ENCODE peak calls at places on chromosomes 4 and X, in seven cellular contexts. One of them, this sample, is unnamed.

GRCh38 chrX:67749536-67749935 is 205.7 kb downstream of the AR start:
- DNase-seq in HCT116: no peak
- DNase-seq in K562: no peak
- DNase-seq in GM12878: no peak
- DNase-seq in endothelial cell of umbilical vein: peak
- DNase-seq in HepG2: no peak
- DNase-seq in H1: no peak
- DNase-seq in this sample: no peak

GRCh38 chr4:10803944-10804343 is 119.4 kb upstream of the CLNK start:
- DNase-seq in HCT116: no peak
- DNase-seq in K562: no peak
- DNase-seq in GM12878: no peak
- DNase-seq in endothelial cell of umbilical vein: no peak
- DNase-seq in HepG2: no peak
- DNase-seq in H1: no peak
- DNase-seq in this sample: no peak

GRCh38 chr4:5923306-5923830 is 30.5 kb upstream of the CRMP1 start:
- DNase-seq in HCT116: no peak
- DNase-seq in K562: no peak
- DNase-seq in GM12878: no peak
- DNase-seq in endothelial cell of umbilical vein: no peak
- DNase-seq in HepG2: no peak
- DNase-seq in H1: no peak
- DNase-seq in this sample: no peak

GRCh38 chr4:21819086-21819485 is 129.5 kb downstream of the KCNIP4 start:
- DNase-seq in HCT116: no peak
- DNase-seq in K562: no peak
- DNase-seq in GM12878: no peak
- DNase-seq in endothelial cell of umbilical vein: peak
- DNase-seq in HepG2: no peak
- DNase-seq in H1: no peak
- DNase-seq in this sample: no peak

GRCh38 chr4:2617955-2618354 is 81.5 kb downstream of the FAM193A start:
- DNase-seq in HCT116: no peak
- DNase-seq in K562: no peak
- DNase-seq in GM12878: no peak
- DNase-seq in endothelial cell of umbilical vein: peak
- DNase-seq in HepG2: no peak
- DNase-seq in H1: no peak
- DNase-seq in this sample: no peak

GRCh38 chr4:74671074-74671698 is 123.1 kb downstream of the BTC start:
- DNase-seq in HCT116: peak
- DNase-seq in K562: peak
- DNase-seq in GM12878: no peak
- DNase-seq in endothelial cell of umbilical vein: peak
- DNase-seq in HepG2: peak
- DNase-seq in H1: peak
- DNase-seq in this sample: peak

GRCh38 chrX:15055146-15055930 is 182.1 kb downstream of the MOSPD2 start:
- DNase-seq in HCT116: no peak
- DNase-seq in K562: no peak
- DNase-seq in GM12878: no peak
- DNase-seq in endothelial cell of umbilical vein: no peak
- DNase-seq in HepG2: no peak
- DNase-seq in H1: no peak
- DNase-seq in this sample: no peak

GRCh38 chrX:84709987-84710386 is 207.7 kb upstream of the HDX start:
- DNase-seq in HCT116: no peak
- DNase-seq in K562: no peak
- DNase-seq in GM12878: no peak
- DNase-seq in endothelial cell of umbilical vein: no peak
- DNase-seq in HepG2: no peak
- DNase-seq in H1: no peak
- DNase-seq in this sample: peak

GRCh38 chr4:177596035-177596434 is 153.8 kb upstream of the AGA start:
- DNase-seq in HCT116: peak
- DNase-seq in K562: peak
- DNase-seq in GM12878: no peak
- DNase-seq in endothelial cell of umbilical vein: no peak
- DNase-seq in HepG2: peak
- DNase-seq in H1: peak
- DNase-seq in this sample: no peak

GRCh38 chrX:152907084-152907651 is 9.3 kb downstream of the ZNF185 start:
- DNase-seq in HCT116: no peak
- DNase-seq in K562: peak
- DNase-seq in GM12878: no peak
- DNase-seq in endothelial cell of umbilical vein: no peak
- DNase-seq in HepG2: no peak
- DNase-seq in H1: no peak
- DNase-seq in this sample: peak

GRCh38 chr4:67762091-67762490 is 7.9 kb upstream of the GNRHR start:
- DNase-seq in HCT116: no peak
- DNase-seq in K562: no peak
- DNase-seq in GM12878: peak
- DNase-seq in endothelial cell of umbilical vein: peak
- DNase-seq in HepG2: no peak
- DNase-seq in H1: no peak
- DNase-seq in this sample: no peak

GRCh38 chrX:6159468-6159867 is 69.2 kb downstream of the NLGN4X start:
- DNase-seq in HCT116: no peak
- DNase-seq in K562: no peak
- DNase-seq in GM12878: no peak
- DNase-seq in endothelial cell of umbilical vein: no peak
- DNase-seq in HepG2: no peak
- DNase-seq in H1: no peak
- DNase-seq in this sample: no peak

GRCh38 chr4:37656649-37657048 is 29.5 kb downstream of the RELL1 start:
- DNase-seq in HCT116: no peak
- DNase-seq in K562: no peak
- DNase-seq in GM12878: no peak
- DNase-seq in endothelial cell of umbilical vein: no peak
- DNase-seq in HepG2: no peak
- DNase-seq in H1: no peak
- DNase-seq in this sample: no peak

GRCh38 chr4:26779674-26780073 is 81.0 kb upstream of the STIM2 start:
- DNase-seq in HCT116: peak
- DNase-seq in K562: no peak
- DNase-seq in GM12878: no peak
- DNase-seq in endothelial cell of umbilical vein: no peak
- DNase-seq in HepG2: no peak
- DNase-seq in H1: no peak
- DNase-seq in this sample: no peak

GRCh38 chrX:45758319-45758718 is 557.6 kb upstream of the DIPK2B start:
- DNase-seq in HCT116: no peak
- DNase-seq in K562: no peak
- DNase-seq in GM12878: peak
- DNase-seq in endothelial cell of umbilical vein: peak
- DNase-seq in HepG2: no peak
- DNase-seq in H1: no peak
- DNase-seq in this sample: no peak

GRCh38 chrX:139194571-139195280 is 335.8 kb upstream of the F9 start:
- DNase-seq in HCT116: no peak
- DNase-seq in K562: peak
- DNase-seq in GM12878: no peak
- DNase-seq in endothelial cell of umbilical vein: no peak
- DNase-seq in HepG2: no peak
- DNase-seq in H1: no peak
- DNase-seq in this sample: peak

GRCh38 chr4:36273276-36273675 is 8.1 kb upstream of the DTHD1 start:
- DNase-seq in HCT116: no peak
- DNase-seq in K562: no peak
- DNase-seq in GM12878: no peak
- DNase-seq in endothelial cell of umbilical vein: no peak
- DNase-seq in HepG2: no peak
- DNase-seq in H1: no peak
- DNase-seq in this sample: no peak

GRCh38 chr4:105296672-105297071 is 150.0 kb downstream of the TET2 start:
- DNase-seq in HCT116: no peak
- DNase-seq in K562: no peak
- DNase-seq in GM12878: no peak
- DNase-seq in endothelial cell of umbilical vein: no peak
- DNase-seq in HepG2: no peak
- DNase-seq in H1: no peak
- DNase-seq in this sample: no peak

GRCh38 chrX:57985951-57986350 is 75.7 kb upstream of the ZXDA start:
- DNase-seq in HCT116: no peak
- DNase-seq in K562: no peak
- DNase-seq in GM12878: no peak
- DNase-seq in endothelial cell of umbilical vein: no peak
- DNase-seq in HepG2: no peak
- DNase-seq in H1: no peak
- DNase-seq in this sample: no peak

GRCh38 chr4:174215936-174216699 is 67.3 kb downstream of the FBXO8 start:
- DNase-seq in HCT116: no peak
- DNase-seq in K562: no peak
- DNase-seq in GM12878: no peak
- DNase-seq in endothelial cell of umbilical vein: no peak
- DNase-seq in HepG2: no peak
- DNase-seq in H1: no peak
- DNase-seq in this sample: peak

GRCh38 chr4:174212061-174212460 is 71.4 kb downstream of the FBXO8 start:
- DNase-seq in HCT116: no peak
- DNase-seq in K562: no peak
- DNase-seq in GM12878: no peak
- DNase-seq in endothelial cell of umbilical vein: no peak
- DNase-seq in HepG2: no peak
- DNase-seq in H1: no peak
- DNase-seq in this sample: no peak

GRCh38 chr4:174215055-174215454 is 68.4 kb downstream of the FBXO8 start:
- DNase-seq in HCT116: no peak
- DNase-seq in K562: no peak
- DNase-seq in GM12878: no peak
- DNase-seq in endothelial cell of umbilical vein: no peak
- DNase-seq in HepG2: no peak
- DNase-seq in H1: no peak
- DNase-seq in this sample: no peak

GRCh38 chr4:174213734-174214101 is 69.7 kb downstream of the FBXO8 start:
- DNase-seq in HCT116: no peak
- DNase-seq in K562: no peak
- DNase-seq in GM12878: no peak
- DNase-seq in endothelial cell of umbilical vein: no peak
- DNase-seq in HepG2: no peak
- DNase-seq in H1: no peak
- DNase-seq in this sample: peak

GRCh38 chr4:174214102-174214878 is 69.2 kb downstream of the FBXO8 start:
- DNase-seq in HCT116: no peak
- DNase-seq in K562: no peak
- DNase-seq in GM12878: no peak
- DNase-seq in endothelial cell of umbilical vein: no peak
- DNase-seq in HepG2: no peak
- DNase-seq in H1: no peak
- DNase-seq in this sample: peak
- TF ChIP-seq EZH2 in HCT116: no peak
- TF ChIP-seq EZH2 in K562: no peak
- TF ChIP-seq EZH2 in GM12878: no peak
- TF ChIP-seq EZH2 in endothelial cell of umbilical vein: no peak
- TF ChIP-seq EZH2 in HepG2: no peak
- TF ChIP-seq EZH2 in H1: peak
- TF ChIP-seq EZH2 in this sample: peak

GRCh38 chr4:86472377-86473019 is 112.6 kb upstream of the MAPK10 start:
- DNase-seq in HCT116: no peak
- DNase-seq in K562: no peak
- DNase-seq in GM12878: no peak
- DNase-seq in endothelial cell of umbilical vein: no peak
- DNase-seq in HepG2: no peak
- DNase-seq in H1: no peak
- DNase-seq in this sample: peak
- H2AFZ ChIP-seq in HCT116: no peak
- H2AFZ ChIP-seq in K562: no peak
- H2AFZ ChIP-seq in GM12878: no peak
- H2AFZ ChIP-seq in endothelial cell of umbilical vein: no peak
- H2AFZ ChIP-seq in HepG2: no peak
- H2AFZ ChIP-seq in H1: no peak
- H2AFZ ChIP-seq in this sample: no peak

DNA sequence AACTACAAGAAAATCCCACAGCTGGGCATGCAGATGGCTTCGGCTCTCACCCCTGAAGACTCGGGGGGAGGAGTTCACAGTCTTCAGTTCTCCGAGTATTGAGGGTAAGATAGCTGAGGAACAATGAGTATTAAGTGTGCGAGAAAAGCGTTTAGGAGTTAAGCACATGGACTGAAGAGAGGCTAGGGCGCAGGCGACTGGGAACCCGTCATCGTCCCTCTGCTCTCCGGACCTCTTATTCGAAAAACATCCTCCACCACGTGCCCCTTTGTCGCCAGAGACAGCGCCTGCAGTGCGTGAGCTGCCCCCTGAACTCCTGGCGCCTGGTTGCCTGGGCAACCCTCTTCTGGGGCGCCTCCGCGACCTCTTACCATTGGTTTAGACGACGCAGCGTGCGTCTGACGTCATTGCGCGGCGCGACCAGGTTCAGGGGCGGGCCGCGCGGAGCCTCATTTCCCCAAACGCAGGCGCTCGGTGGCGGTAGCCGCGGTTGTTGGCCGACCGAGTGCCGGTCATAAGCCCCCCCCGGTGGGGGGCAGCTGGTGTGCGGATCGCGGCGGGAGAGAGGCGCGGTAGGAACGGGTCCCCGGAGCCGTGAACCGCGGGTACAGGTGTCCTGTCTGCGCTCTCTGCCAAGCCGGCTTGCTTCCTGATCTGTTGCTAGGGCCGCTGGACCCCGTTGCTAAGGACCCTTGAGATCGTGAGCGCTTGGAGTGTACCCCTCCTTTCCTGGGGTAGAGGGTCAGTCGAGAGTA is at the start of gene PACRGL:
- DNase-seq in HCT116: peak
- DNase-seq in K562: peak
- DNase-seq in GM12878: peak
- DNase-seq in endothelial cell of umbilical vein: peak
- DNase-seq in HepG2: peak
- DNase-seq in H1: peak
- DNase-seq in this sample: peak
- TF ChIP-seq POLR2AphosphoS5 in HCT116: peak
- TF ChIP-seq POLR2AphosphoS5 in K562: no peak
- TF ChIP-seq POLR2AphosphoS5 in GM12878: peak
- TF ChIP-seq POLR2AphosphoS5 in endothelial cell of umbilical vein: peak
- TF ChIP-seq POLR2AphosphoS5 in HepG2: peak
- TF ChIP-seq POLR2AphosphoS5 in H1: peak
- TF ChIP-seq POLR2AphosphoS5 in this sample: peak

DNA sequence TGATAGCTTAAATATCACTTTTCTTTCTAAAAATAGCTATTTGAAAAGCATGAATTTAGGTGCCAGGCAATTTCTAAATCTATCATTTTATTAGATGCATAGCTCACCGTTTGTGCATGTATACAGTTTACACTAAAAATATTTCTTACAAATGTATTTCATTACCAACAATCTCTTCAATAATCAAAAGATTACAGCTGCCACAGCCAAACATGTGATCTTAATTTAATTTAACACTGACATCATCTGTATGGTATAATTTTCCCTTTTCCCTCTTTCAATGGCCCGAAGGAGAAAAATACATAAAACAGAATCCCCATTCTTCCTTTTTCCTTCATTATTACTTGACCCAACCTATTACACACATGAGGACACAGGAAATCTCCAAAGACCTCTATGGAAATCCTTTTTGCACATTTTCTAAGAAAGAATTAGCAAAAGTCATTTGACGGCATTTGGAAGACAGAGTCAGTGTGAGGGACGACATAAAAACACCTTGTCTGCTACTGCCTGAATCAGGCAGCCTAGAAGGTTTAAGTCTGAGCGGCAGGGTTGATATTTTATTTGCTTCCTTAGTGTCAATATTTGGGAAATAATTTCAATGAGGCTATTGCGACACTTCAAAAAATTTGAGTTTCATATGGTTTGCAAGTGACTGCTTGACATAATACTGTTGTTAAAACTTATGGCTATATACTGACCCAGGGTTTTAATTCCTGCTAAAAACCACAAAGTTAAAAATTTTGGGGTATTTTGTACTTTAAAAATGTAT is 111.2 kb downstream of the TTC29 start:
- DNase-seq in HCT116: no peak
- DNase-seq in K562: no peak
- DNase-seq in GM12878: no peak
- DNase-seq in endothelial cell of umbilical vein: no peak
- DNase-seq in HepG2: no peak
- DNase-seq in H1: no peak
- DNase-seq in this sample: no peak
- TF ChIP-seq EZH2 in HCT116: no peak
- TF ChIP-seq EZH2 in K562: no peak
- TF ChIP-seq EZH2 in GM12878: no peak
- TF ChIP-seq EZH2 in endothelial cell of umbilical vein: no peak
- TF ChIP-seq EZH2 in HepG2: no peak
- TF ChIP-seq EZH2 in H1: no peak
- TF ChIP-seq EZH2 in this sample: no peak